ENCODE peak calls at places on chromosome 1, in nine cellular contexts. S is fibroblast of pulmonary artery, W is cardiac muscle cell, Z is HFF-Myc, X is vagina, F is PC-3, H is RWPE1, I is fibroblast of lung, K is tibial artery. Q is an unnamed sample.

GRCh38 chr1:197180252-197180878 is 33.9 kb upstream of the ASPM start:
- DNase-seq in X (no peak), I (peak), F (peak), K (no peak), H (peak), S (peak), Z (peak), W (peak), Q (no peak)

GRCh38 chr1:205214756-205215155 is 3.3 kb upstream of the DSTYK start:
- DNase-seq in X (no peak), W (no peak), Z (no peak), K (no peak), I (no peak), F (no peak), S (no peak), H (no peak), Q (no peak)

GRCh38 chr1:32500387-32501209 is 35.7 kb downstream of the ZBTB8B start:
- DNase-seq in I (peak), H (peak), S (peak), K (peak), F (peak), W (peak), Z (no peak), X (no peak), Q (peak)

GRCh38 chr1:46184920-46185658 is 8.8 kb upstream of the P3R3URF start:
- DNase-seq in Z (no peak), X (no peak), F (no peak), I (no peak), W (no peak), K (no peak), H (no peak), S (no peak), Q (no peak)

GRCh38 chr1:24903011-24903461 is 27.0 kb downstream of the RUNX3 start:
- DNase-seq in H (no peak), W (no peak), X (no peak), K (peak), F (no peak), S (no peak), Z (no peak), I (no peak), Q (no peak)

GRCh38 chr1:51317798-51318197 is 12.6 kb downstream of the TTC39A start:
- DNase-seq in K (no peak), F (no peak), W (no peak), Z (no peak), I (no peak), H (no peak), X (no peak), S (no peak), Q (no peak)

GRCh38 chr1:175511496-175511895 is 231.9 kb downstream of the TNR start:
- DNase-seq in X (no peak), K (no peak), I (no peak), F (no peak), W (peak), Z (no peak), S (no peak), H (no peak), Q (no peak)

GRCh38 chr1:20379075-20379474 is 88.4 kb downstream of the VWA5B1 start:
- DNase-seq in W (no peak), I (no peak), Z (no peak), F (no peak), X (no peak), K (no peak), H (no peak), S (no peak), Q (no peak)

GRCh38 chr1:209641216-209642181 is 10.7 kb downstream of the LAMB3 start:
- DNase-seq in X (no peak), H (no peak), K (peak), Z (no peak), W (peak), I (peak), F (no peak), S (peak), Q (no peak)

GRCh38 chr1:67489643-67490042 is 59.4 kb upstream of the SERBP1 start:
- DNase-seq in H (peak), W (peak), Z (no peak), K (no peak), I (peak), S (peak), F (peak), X (no peak), Q (no peak)

GRCh38 chr1:176939993-176940392 is 224.5 kb downstream of the ASTN1 start:
- DNase-seq in I (no peak), S (no peak), Z (no peak), W (no peak), F (peak), H (no peak), X (no peak), K (no peak), Q (no peak)

GRCh38 chr1:113928129-113928949 is 785 bp upstream of the HIPK1 start:
- DNase-seq in H (no peak), W (no peak), K (no peak), Z (no peak), I (no peak), X (no peak), S (no peak), F (peak), Q (no peak)

GRCh38 chr1:9900142-9901043 is 9.7 kb downstream of the CTNNBIP1 start:
- DNase-seq in H (no peak), Z (no peak), I (no peak), S (no peak), F (no peak), W (no peak), K (peak), X (no peak), Q (no peak)

GRCh38 chr1:34547043-34547674 is 207.7 kb upstream of the GJB5 start:
- DNase-seq in K (no peak), S (no peak), F (peak), W (no peak), Z (no peak), H (no peak), I (no peak), X (peak), Q (no peak)

GRCh38 chr1:153773004-153773921 is 1.9 kb upstream of the SLC27A3 start:
- DNase-seq in H (no peak), S (peak), Z (no peak), K (no peak), I (no peak), F (no peak), W (peak), X (no peak), Q (no peak)

GRCh38 chr1:231318568-231318967 is 19.1 kb downstream of the EXOC8 start:
- DNase-seq in S (no peak), Z (no peak), F (no peak), I (no peak), K (no peak), W (no peak), X (peak), H (no peak), Q (no peak)

GRCh38 chr1:15189692-15190321 is 36.3 kb downstream of the TMEM51 start:
- DNase-seq in K (no peak), W (no peak), F (no peak), X (no peak), H (no peak), I (no peak), S (no peak), Z (no peak), Q (no peak)

GRCh38 chr1:165057956-165058355 is 298.6 kb downstream of the LMX1A start:
- DNase-seq in W (no peak), F (no peak), Z (no peak), X (no peak), I (no peak), S (no peak), K (no peak), H (no peak), Q (no peak)

GRCh38 chr1:10257851-10258250 is 47.5 kb downstream of the KIF1B start:
- DNase-seq in H (no peak), F (no peak), S (peak), W (peak), K (no peak), X (no peak), Z (no peak), I (peak), Q (no peak)

GRCh38 chr1:193677874-193678273 is 491.5 kb upstream of the B3GALT2 start:
- DNase-seq in H (no peak), F (no peak), K (no peak), Z (no peak), X (no peak), W (no peak), S (no peak), I (no peak), Q (no peak)

GRCh38 chr1:209383907-209384709 is 199.4 kb upstream of the CAMK1G start:
- DNase-seq in X (peak), Z (no peak), W (no peak), S (no peak), I (no peak), F (peak), K (no peak), H (peak), Q (no peak)

GRCh38 chr1:66494488-66494887 is 39.5 kb upstream of the SGIP1 start:
- DNase-seq in S (no peak), X (no peak), W (no peak), H (no peak), Z (no peak), I (no peak), F (no peak), K (no peak), Q (no peak)

GRCh38 chr1:27597511-27598216 is 6.3 kb downstream of the AHDC1 start:
- DNase-seq in H (no peak), Z (no peak), K (peak), I (no peak), F (no peak), S (no peak), W (peak), X (no peak), Q (no peak)

GRCh38 chr1:117146570-117147340 is 25.2 kb upstream of the TRIM45 start:
- DNase-seq in F (peak), K (no peak), S (peak), H (peak), X (no peak), Z (peak), I (peak), W (peak), Q (no peak)

GRCh38 chr1:48619529-48619928 is 147.5 kb upstream of the SPATA6 start:
- DNase-seq in I (no peak), K (no peak), W (no peak), H (peak), Z (no peak), F (peak), S (no peak), X (no peak), Q (peak)

GRCh38 chr1:225329041-225329440 is 98.8 kb downstream of the LBR start:
- DNase-seq in I (peak), S (peak), W (peak), Z (no peak), K (no peak), H (peak), F (peak), X (no peak), Q (no peak)

GRCh38 chr1:53896673-53897229 is 2.8 kb downstream of the DIO1 start:
- DNase-seq in S (peak), K (peak), Z (peak), X (no peak), W (peak), H (no peak), F (peak), I (peak), Q (no peak)

GRCh38 chr1:33169290-33170055 is 12.4 kb downstream of the TRIM62 start:
- DNase-seq in K (peak), X (no peak), F (no peak), Z (no peak), W (peak), I (no peak), S (peak), H (no peak), Q (no peak)

GRCh38 chr1:229988534-229988933 is 78.5 kb upstream of the GALNT2 start:
- DNase-seq in I (no peak), Z (no peak), S (no peak), W (no peak), F (peak), X (peak), H (no peak), K (no peak), Q (no peak)

GRCh38 chr1:25733271-25733670 is 66.7 kb upstream of the SELENON start:
- DNase-seq in W (no peak), H (no peak), S (no peak), F (no peak), X (no peak), I (no peak), K (no peak), Z (no peak), Q (no peak)

GRCh38 chr1:29269356-29269755 is 33.0 kb downstream of the PTPRU start:
- DNase-seq in S (no peak), K (peak), X (no peak), I (no peak), Z (no peak), H (no peak), W (no peak), F (no peak), Q (no peak)

GRCh38 chr1:90384152-90384650 is 332.9 kb downstream of the BARHL2 start:
- DNase-seq in Z (no peak), W (no peak), F (no peak), I (no peak), X (no peak), S (no peak), K (no peak), H (no peak), Q (no peak)

GRCh38 chr1:70866522-70867256 is 180.9 kb downstream of the PTGER3 start:
- DNase-seq in H (no peak), F (no peak), S (no peak), Z (no peak), X (no peak), K (no peak), W (no peak), I (no peak), Q (no peak)
- TF ChIP-seq CTCF in H (no peak), F (no peak), S (no peak), Z (no peak), X (no peak), K (no peak), W (no peak), I (no peak), Q (no peak)

GRCh38 chr1:44747878-44748277 is 8.2 kb downstream of the KIF2C start:
- DNase-seq in W (no peak), S (no peak), H (no peak), Z (no peak), F (no peak), K (no peak), X (no peak), I (no peak), Q (no peak)
- TF ChIP-seq CTCF in W (no peak), S (no peak), H (no peak), Z (no peak), F (peak), K (no peak), X (no peak), I (no peak), Q (no peak)

DNA sequence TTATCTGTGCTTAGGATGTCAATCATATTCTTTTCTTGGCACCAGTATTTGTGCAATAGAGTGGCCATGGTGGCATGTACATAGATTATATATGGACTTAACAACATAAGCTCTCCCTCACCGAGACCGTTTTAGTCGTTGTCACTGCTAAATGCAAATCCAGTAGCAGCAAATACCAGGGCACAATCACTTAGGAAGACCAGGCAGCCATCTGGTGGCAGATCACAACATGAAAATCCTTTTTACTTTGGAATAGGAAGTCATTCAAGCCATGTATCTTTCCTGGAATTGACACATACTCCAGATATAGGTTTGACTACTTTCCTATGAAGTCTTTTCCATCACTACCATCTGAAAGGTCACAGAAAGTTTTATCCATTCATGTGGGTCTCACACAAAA is 53.2 kb upstream of the C1orf87 start:
- DNase-seq in I (peak), H (no peak), K (no peak), Z (no peak), S (no peak), F (no peak), W (peak), X (no peak), Q (no peak)
- TF ChIP-seq CTCF in I (no peak), H (no peak), K (peak), Z (no peak), S (no peak), F (no peak), W (no peak), X (no peak), Q (no peak)

DNA sequence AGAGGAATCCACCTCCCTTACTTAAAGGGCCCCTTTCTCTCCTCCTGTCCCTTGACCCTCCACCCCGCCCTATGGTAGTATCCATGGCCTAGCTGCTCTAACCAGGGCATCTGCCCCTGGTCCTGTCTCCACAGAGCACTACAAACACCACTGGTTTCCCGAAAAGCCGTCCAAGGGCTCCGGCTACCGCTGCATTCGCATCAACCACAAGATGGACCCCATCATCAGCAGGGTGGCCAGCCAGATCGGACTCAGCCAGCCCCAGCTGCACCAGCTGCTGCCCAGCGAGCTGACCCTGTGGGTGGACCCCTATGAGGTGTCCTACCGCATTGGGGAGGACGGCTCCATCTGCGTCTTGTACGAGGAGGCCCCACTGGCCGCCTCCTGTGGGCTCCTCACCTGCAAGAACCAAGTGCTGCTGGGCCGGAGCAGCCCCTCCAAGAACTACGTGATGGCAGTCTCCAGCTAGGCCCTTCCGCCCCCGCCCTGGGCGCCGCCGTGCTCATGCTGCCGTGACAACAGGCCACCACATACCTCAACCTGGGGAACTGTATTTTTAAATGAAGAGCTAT is 1.7 kb downstream of the BTG2 start:
- DNase-seq in H (no peak), Z (no peak), W (no peak), F (no peak), K (peak), I (no peak), S (no peak), X (no peak), Q (no peak)
- TF ChIP-seq CTCF in H (peak), Z (no peak), W (no peak), F (no peak), K (no peak), I (no peak), S (no peak), X (no peak), Q (no peak)

GRCh38 chr1:195686764-195687163 is 921.5 kb downstream of the KCNT2 start:
- DNase-seq in H (no peak), X (no peak), I (no peak), S (no peak), Z (no peak), F (no peak), W (no peak), K (no peak), Q (no peak)
- TF ChIP-seq CTCF in H (no peak), X (no peak), I (no peak), S (no peak), Z (no peak), F (no peak), W (no peak), K (no peak), Q (no peak)

DNA sequence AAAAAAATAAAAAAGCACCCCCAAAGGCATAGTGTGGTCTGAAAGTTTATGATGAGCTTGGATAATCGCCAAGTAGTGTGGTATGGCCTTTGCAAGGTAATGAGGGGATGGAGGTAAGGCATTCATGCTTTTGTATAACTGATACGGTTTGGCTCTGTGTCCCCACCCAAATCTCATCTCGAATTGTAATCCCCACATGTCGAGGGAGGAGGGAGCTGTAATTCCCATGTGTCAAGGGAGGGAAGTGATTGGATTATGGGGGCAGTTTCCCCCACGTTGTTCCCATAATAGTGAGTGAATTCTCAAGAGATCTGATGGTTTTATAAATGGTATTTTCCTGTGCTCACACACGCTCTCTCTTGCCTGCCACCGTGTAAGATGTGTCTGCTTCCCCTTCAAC is 215.5 kb downstream of the NFIA start:
- DNase-seq in W (no peak), K (no peak), H (no peak), Z (no peak), S (no peak), X (no peak), I (no peak), F (no peak), Q (no peak)
- TF ChIP-seq CTCF in W (no peak), K (no peak), H (no peak), Z (no peak), S (no peak), X (no peak), I (no peak), F (no peak), Q (no peak)

DNA sequence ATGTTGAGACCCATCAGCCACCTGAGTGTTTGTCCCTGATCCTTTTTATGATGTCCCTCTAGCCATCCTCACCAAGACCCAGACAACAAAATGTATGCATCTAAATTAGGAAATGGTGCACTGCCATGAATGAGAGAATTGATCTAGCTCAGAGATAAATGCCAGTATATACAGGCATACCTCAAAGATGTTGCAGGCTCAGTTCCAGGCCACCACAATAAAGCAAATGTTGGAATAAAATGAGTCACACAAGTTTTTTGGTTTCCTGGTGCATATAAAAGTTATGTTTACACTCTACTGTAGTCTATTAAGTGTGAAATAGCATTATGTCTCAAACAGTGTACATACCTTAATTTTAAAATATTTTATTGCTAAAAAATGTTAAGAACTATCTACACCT is 63.9 kb downstream of the CHIA start:
- DNase-seq in Z (no peak), X (no peak), F (peak), W (no peak), S (no peak), H (no peak), I (no peak), K (no peak), Q (no peak)
- TF ChIP-seq CTCF in Z (no peak), X (no peak), F (no peak), W (no peak), S (no peak), H (no peak), I (no peak), K (no peak), Q (no peak)

GRCh38 chr1:2406451-2407041 is 5.8 kb downstream of the PEX10 start:
- DNase-seq in F (no peak), X (no peak), I (no peak), K (no peak), Z (no peak), S (no peak), W (no peak), H (no peak), Q (no peak)
- TF ChIP-seq CTCF in F (peak), X (no peak), I (no peak), K (no peak), Z (no peak), S (no peak), W (no peak), H (no peak), Q (no peak)

GRCh38 chr1:63082754-63083153 is 239.6 kb upstream of the FOXD3 start:
- DNase-seq in I (no peak), K (no peak), H (no peak), S (no peak), Z (no peak), W (no peak), F (no peak), X (no peak), Q (no peak)

DNA sequence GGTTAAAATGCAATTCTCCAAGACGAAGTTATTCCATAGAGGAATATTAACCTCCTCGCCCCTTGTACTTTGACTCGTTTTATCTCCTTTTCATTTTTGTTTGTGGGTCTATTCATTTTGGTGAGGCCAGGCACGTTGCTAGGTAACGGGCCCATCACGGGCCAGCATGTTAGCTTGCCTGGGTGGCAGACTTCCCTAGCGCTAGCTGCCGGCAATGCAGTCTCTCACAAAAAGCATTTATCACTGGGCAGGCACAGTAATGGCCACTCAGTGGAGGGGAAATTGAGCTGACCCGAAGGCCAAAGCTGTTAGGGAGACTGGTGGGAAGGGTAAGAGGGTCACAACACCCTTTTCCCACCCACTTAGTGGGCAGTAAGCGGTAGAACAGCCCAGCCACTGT is 234.4 kb upstream of the FOXD3 start:
- DNase-seq in Z (no peak), S (peak), F (no peak), H (no peak), K (no peak), W (no peak), I (no peak), X (no peak), Q (no peak)
- TF ChIP-seq CTCF in Z (peak), S (no peak), F (no peak), H (no peak), K (no peak), W (peak), I (no peak), X (no peak), Q (no peak)

Q was measured in mesothelial cell of epicardium.